ENCODE peak calls at places on chromosome 22, in six cellular contexts. H, W, P, Z, I and X are unnamed samples.

GRCh38 chr22:27274770-27275449 is 526.6 kb downstream of the MN1 start:
- DNase-seq in H (no peak), W (no peak), P (no peak), Z (no peak), I (no peak), X (no peak)

GRCh38 chr22:30286813-30287625 is 2.3 kb downstream of the CASTOR1 start:
- DNase-seq in H (peak; percentile 45), W (peak; percentile 61), P (peak; percentile 73), Z (peak; percentile 78), I (no peak), X (peak; percentile 79)

GRCh38 chr22:35555351-35555915 is 14.8 kb downstream of the RASD2 start:
- DNase-seq in H (no peak), W (no peak), P (no peak), Z (no peak), I (no peak), X (no peak)

GRCh38 chr22:47605441-47605840 is 843.0 kb downstream of the TBC1D22A start:
- DNase-seq in H (no peak), W (no peak), P (no peak), Z (no peak), I (no peak), X (no peak)

GRCh38 chr22:42895087-42895486 is 38.0 kb upstream of the ARFGAP3 start:
- DNase-seq in H (no peak), W (no peak), P (no peak), Z (no peak), I (peak; percentile 76), X (no peak)

GRCh38 chr22:50723991-50724390 is 14.0 kb upstream of the ACR start:
- DNase-seq in H (no peak), W (no peak), P (no peak), Z (no peak), I (no peak), X (peak; percentile 38)

GRCh38 chr22:37259540-37260029 is 15.5 kb upstream of the RAC2 start:
- DNase-seq in H (no peak), W (peak; percentile 60), P (peak; percentile 57), Z (peak; percentile 68), I (no peak), X (no peak)

GRCh38 chr22:27203276-27203660 is 545.9 kb downstream of the MIAT start:
- DNase-seq in H (no peak), W (no peak), P (no peak), Z (no peak), I (no peak), X (no peak)

GRCh38 chr22:39184586-39185577 is 32.4 kb upstream of the CBX7 start:
- DNase-seq in H (no peak), W (no peak), P (no peak), Z (no peak), I (no peak), X (no peak)

GRCh38 chr22:18994056-18994455 is 58.0 kb upstream of the PRODH start:
- DNase-seq in H (no peak), W (no peak), P (no peak), Z (no peak), I (no peak), X (no peak)

GRCh38 chr22:27238935-27239510 is 562.5 kb downstream of the MN1 start:
- DNase-seq in H (no peak), W (peak; percentile 99), P (peak; percentile 91), Z (peak; percentile 45), I (no peak), X (no peak)

GRCh38 chr22:48315415-48316244 is 1512.0 kb downstream of the BRD1 start:
- DNase-seq in H (no peak), W (no peak), P (no peak), Z (no peak), I (no peak), X (no peak)

GRCh38 chr22:18987765-18988164 is 51.7 kb upstream of the PRODH start:
- DNase-seq in H (peak; percentile 32), W (no peak), P (no peak), Z (peak; percentile 77), I (no peak), X (no peak)

GRCh38 chr22:44783581-44783980 is 31.2 kb downstream of the ARHGAP8 start:
- DNase-seq in H (no peak), W (no peak), P (no peak), Z (no peak), I (no peak), X (no peak)

GRCh38 chr22:27972732-27973698 is 54.0 kb upstream of the PITPNB start:
- DNase-seq in H (no peak), W (peak; percentile 18), P (no peak), Z (no peak), I (no peak), X (no peak)

GRCh38 chr22:26047516-26047915 is 121.7 kb upstream of the SEZ6L start:
- DNase-seq in H (no peak), W (no peak), P (no peak), Z (no peak), I (no peak), X (no peak)

GRCh38 chr22:32707971-32708370 is 93.5 kb upstream of the TIMP3 start:
- DNase-seq in H (no peak), W (no peak), P (no peak), Z (no peak), I (no peak), X (no peak)

GRCh38 chr22:25672685-25673084 is 69.3 kb upstream of the MYO18B start:
- DNase-seq in H (no peak), W (no peak), P (no peak), Z (no peak), I (no peak), X (no peak)

GRCh38 chr22:39408173-39408572 is 8.6 kb downstream of the TAB1 start:
- DNase-seq in H (no peak), W (no peak), P (no peak), Z (no peak), I (no peak), X (no peak)

GRCh38 chr22:37566329-37566837 is 6.1 kb downstream of the CDC42EP1 start:
- DNase-seq in H (no peak), W (no peak), P (no peak), Z (no peak), I (no peak), X (no peak)

GRCh38 chr22:30392661-30393321 is 4.0 kb upstream of the SEC14L2 start:
- DNase-seq in H (no peak), W (no peak), P (no peak), Z (no peak), I (no peak), X (peak; percentile 53)

GRCh38 chr22:23216331-23217170 is 36.2 kb downstream of the BCR start:
- DNase-seq in H (peak; percentile 92), W (no peak), P (no peak), Z (no peak), I (no peak), X (peak; percentile 93)

GRCh38 chr22:23289851-23290724 is 109.8 kb downstream of the BCR start:
- DNase-seq in H (peak; percentile 80), W (peak; percentile 55), P (peak; percentile 25), Z (peak; percentile 81), I (no peak), X (peak; percentile 45)

GRCh38 chr22:17205432-17205831 is 13.8 kb downstream of the ADA2 start:
- DNase-seq in H (no peak), W (no peak), P (no peak), Z (no peak), I (no peak), X (peak; percentile 59)

GRCh38 chr22:37544955-37545702 is 15.2 kb upstream of the CDC42EP1 start:
- DNase-seq in H (peak; percentile 81), W (peak; percentile 80), P (peak; percentile 73), Z (peak; percentile 71), I (no peak), X (peak; percentile 68)

GRCh38 chr22:47294222-47294532 is 531.7 kb downstream of the TBC1D22A start:
- DNase-seq in H (no peak), W (no peak), P (peak; percentile 52), Z (no peak), I (no peak), X (no peak)

GRCh38 chr22:17845790-17846189 is 71.5 kb upstream of the BID start:
- DNase-seq in H (no peak), W (no peak), P (no peak), Z (no peak), I (no peak), X (no peak)

GRCh38 chr22:31210830-31211503 is 1.1 kb upstream of the LIMK2 start:
- DNase-seq in H (peak; percentile 93), W (peak; percentile 68), P (no peak), Z (no peak), I (no peak), X (no peak)

GRCh38 chr22:39528681-39529486 is 3.7 kb downstream of the RPS19BP1 start:
- DNase-seq in H (peak; percentile 80), W (peak; percentile 82), P (peak; percentile 92), Z (peak; percentile 89), I (peak; percentile 73), X (peak; percentile 94)

GRCh38 chr22:46044718-46045458 is 67.9 kb upstream of the WNT7B start:
- DNase-seq in H (no peak), W (no peak), P (no peak), Z (no peak), I (no peak), X (no peak)

GRCh38 chr22:46045459-46046298 is 68.7 kb upstream of the WNT7B start:
- DNase-seq in H (no peak), W (no peak), P (no peak), Z (no peak), I (no peak), X (no peak)

GRCh38 chr22:46047841-46048595 is 71.1 kb upstream of the WNT7B start:
- DNase-seq in H (no peak), W (no peak), P (no peak), Z (no peak), I (no peak), X (peak; percentile 58)

GRCh38 chr22:46047226-46047625 is 70.3 kb upstream of the WNT7B start:
- DNase-seq in H (no peak), W (no peak), P (no peak), Z (no peak), I (no peak), X (no peak)

GRCh38 chr22:46046299-46046685 is 69.3 kb upstream of the WNT7B start:
- DNase-seq in H (no peak), W (no peak), P (no peak), Z (no peak), I (no peak), X (no peak)
- TF ChIP-seq MYC in H (no peak), W (no peak), P (no peak), Z (no peak), I (no peak), X (no peak)

GRCh38 chr22:24555496-24556253 is at the start of gene SNRPD3:
- DNase-seq in H (peak; percentile 86), W (peak; percentile 93), P (peak; percentile 90), Z (peak; percentile 91), I (peak; percentile 59), X (peak; percentile 93)
- TF ChIP-seq CTCF in H (peak; percentile 29), W (no peak), P (no peak), Z (no peak), I (no peak), X (no peak)

GRCh38 chr22:21832291-21833290 is 34.9 kb downstream of the MAPK1 start:
- DNase-seq in H (no peak), W (no peak), P (no peak), Z (peak; percentile 84), I (no peak), X (no peak)
- TF ChIP-seq MYC in H (no peak), W (no peak), P (no peak), Z (no peak), I (no peak), X (no peak)

DNA sequence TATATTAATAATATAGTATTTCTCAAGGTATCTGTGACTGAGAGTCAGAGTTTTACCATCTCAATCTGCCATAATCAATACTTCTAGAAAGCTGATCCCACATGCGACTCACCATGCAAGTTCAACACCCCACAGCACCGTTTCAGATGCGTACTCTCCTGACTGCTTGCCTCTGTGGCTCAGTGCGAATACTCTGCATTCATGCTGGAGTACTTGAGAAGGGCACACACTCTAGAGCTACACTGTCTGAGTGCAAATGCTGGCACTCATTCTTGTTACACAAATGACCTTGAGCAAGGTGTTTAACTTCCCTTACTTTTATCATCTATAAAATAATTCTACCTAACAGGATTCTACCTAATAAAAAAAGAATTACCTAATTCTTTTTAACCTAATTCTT is 12.5 kb downstream of the SNU13 start:
- DNase-seq in H (no peak), W (no peak), P (no peak), Z (no peak), I (no peak), X (no peak)
- TF ChIP-seq CTCF in H (no peak), W (no peak), P (no peak), Z (no peak), I (no peak), X (no peak)